ENCODE peak calls at places on chromosomes 7 and 10, in ten cellular contexts. F, O, B, I, W, X, H, M, Z and U are unnamed samples.

GRCh38 chr10:60661627-60662026 is 116.7 kb upstream of the CDK1 start:
- DNase-seq in F (no peak), O (no peak), B (no peak), I (no peak), W (no peak), X (no peak), H (no peak), M (no peak), Z (peak; percentile 75), U (no peak)

GRCh38 chr7:141133646-141134045 is 59.8 kb downstream of the TMEM178B start:
- DNase-seq in F (no peak), O (no peak), B (no peak), I (no peak), W (no peak), X (no peak), H (peak; percentile 15), M (no peak), Z (peak; percentile 70), U (no peak)

GRCh38 chr7:98119257-98119918 is 12.7 kb downstream of the LMTK2 start:
- DNase-seq in F (no peak), O (no peak), B (no peak), I (no peak), W (no peak), X (no peak), H (no peak), M (no peak), Z (peak; percentile 85), U (no peak)

GRCh38 chr7:85405016-85405415 is 218.2 kb upstream of the SEMA3D start:
- DNase-seq in F (no peak), O (no peak), B (no peak), I (no peak), W (no peak), X (no peak), H (no peak), M (no peak), Z (no peak), U (no peak)

GRCh38 chr7:105289704-105290103 is 99.0 kb downstream of the SRPK2 start:
- DNase-seq in F (no peak), O (no peak), B (no peak), I (no peak), W (no peak), X (no peak), H (no peak), M (no peak), Z (no peak), U (no peak)

GRCh38 chr10:6071181-6072175 is 9.3 kb upstream of the IL2RA start:
- DNase-seq in F (no peak), O (no peak), B (no peak), I (peak; percentile 56), W (no peak), X (peak; percentile 62), H (no peak), M (no peak), Z (no peak), U (no peak)

GRCh38 chr10:21516270-21517131 is 9.0 kb downstream of the SKIDA1 start:
- DNase-seq in F (peak; percentile 52), O (peak; percentile 51), B (no peak), I (peak; percentile 75), W (no peak), X (no peak), H (no peak), M (peak; percentile 46), Z (peak; percentile 57), U (no peak)

GRCh38 chr10:28778524-28778923 is 101.2 kb downstream of the BAMBI start:
- DNase-seq in F (no peak), O (no peak), B (no peak), I (no peak), W (no peak), X (no peak), H (no peak), M (no peak), Z (peak; percentile 18), U (no peak)

GRCh38 chr10:27654284-27654683 is 91.3 kb downstream of the MKX start:
- DNase-seq in F (no peak), O (no peak), B (no peak), I (no peak), W (no peak), X (no peak), H (no peak), M (no peak), Z (no peak), U (no peak)

GRCh38 chr10:86538547-86538946 is 17.0 kb upstream of the WAPL start:
- DNase-seq in F (no peak), O (no peak), B (no peak), I (no peak), W (no peak), X (no peak), H (no peak), M (no peak), Z (peak; percentile 7), U (no peak)

GRCh38 chr10:85105614-85106013 is 777.2 kb downstream of the CCSER2 start:
- DNase-seq in F (no peak), O (no peak), B (no peak), I (no peak), W (peak; percentile 4), X (no peak), H (no peak), M (no peak), Z (no peak), U (no peak)

GRCh38 chr7:15567652-15568051 is 5.8 kb upstream of the AGMO start:
- DNase-seq in F (no peak), O (no peak), B (no peak), I (no peak), W (no peak), X (no peak), H (no peak), M (no peak), Z (no peak), U (no peak)

GRCh38 chr10:6275022-6275997 is 72.6 kb downstream of the PFKFB3 start:
- DNase-seq in F (no peak), O (peak; percentile 83), B (peak; percentile 33), I (peak; percentile 89), W (peak; percentile 17), X (peak; percentile 98), H (peak; percentile 79), M (peak; percentile 74), Z (peak; percentile 97), U (peak; percentile 94)

GRCh38 chr7:105003875-105004510 is 10.0 kb upstream of the KMT2E start:
- DNase-seq in F (no peak), O (no peak), B (no peak), I (no peak), W (no peak), X (no peak), H (no peak), M (no peak), Z (no peak), U (no peak)